ENCODE peak calls at places on chromosome 7, in six cellular contexts. O is HFFc6, Q is heart left ventricle, M is GM20000, Z is K562, J is H1. C is an unnamed sample.

GRCh38 chr7:75967055-75967454 is 27.3 kb downstream of the TMEM120A start:
- DNase-seq in O (no peak), Q (no peak), M (no peak), Z (no peak), J (no peak), C (no peak)

GRCh38 chr7:127525866-127526456 is 59.4 kb downstream of the GCC1 start:
- DNase-seq in O (no peak), Q (no peak), M (no peak), Z (no peak), J (no peak), C (no peak)

GRCh38 chr7:37901236-37901827 is 15.3 kb downstream of the SFRP4 start:
- DNase-seq in O (no peak), Q (no peak), M (peak; percentile 30), Z (peak; percentile 40), J (no peak), C (no peak)

GRCh38 chr7:83857691-83858090 is 208.8 kb upstream of the SEMA3E start:
- DNase-seq in O (no peak), Q (no peak), M (no peak), Z (no peak), J (no peak), C (no peak)

GRCh38 chr7:32119790-32120196 is 49.6 kb upstream of the PDE1C start:
- DNase-seq in O (no peak), Q (peak; percentile 10), M (no peak), Z (no peak), J (peak; percentile 43), C (no peak)

GRCh38 chr7:110407706-110408105 is 683.2 kb upstream of the LRRN3 start:
- DNase-seq in O (no peak), Q (no peak), M (no peak), Z (no peak), J (no peak), C (no peak)

GRCh38 chr7:135900186-135900585 is 77.0 kb downstream of the MTPN start:
- DNase-seq in O (no peak), Q (no peak), M (no peak), Z (no peak), J (no peak), C (no peak)

GRCh38 chr7:74027124-74027682 is 770 bp upstream of the ELN start:
- DNase-seq in O (no peak), Q (no peak), M (no peak), Z (no peak), J (no peak), C (no peak)

GRCh38 chr7:2979951-2980350 is 63.7 kb downstream of the CARD11 start:
- DNase-seq in O (no peak), Q (no peak), M (no peak), Z (no peak), J (no peak), C (no peak)

GRCh38 chr7:48643420-48644013 is 280.8 kb upstream of the CDC14C start:
- DNase-seq in O (no peak), Q (no peak), M (no peak), Z (no peak), J (no peak), C (no peak)

GRCh38 chr7:2012981-2013380 is 219.8 kb downstream of the MAD1L1 start:
- DNase-seq in O (peak; percentile 44), Q (peak; percentile 43), M (no peak), Z (no peak), J (no peak), C (no peak)

GRCh38 chr7:154928136-154929005 is 74.6 kb downstream of the PAXIP1 start:
- DNase-seq in O (peak; percentile 96), Q (no peak), M (peak; percentile 84), Z (peak; percentile 87), J (no peak), C (peak; percentile 54)

GRCh38 chr7:134905375-134905774 is 80.9 kb upstream of the AGBL3 start:
- DNase-seq in O (peak; percentile 85), Q (peak; percentile 67), M (no peak), Z (no peak), J (no peak), C (no peak)

GRCh38 chr7:134618756-134619530 is 27.7 kb upstream of the BPGM start:
- DNase-seq in O (peak; percentile 82), Q (no peak), M (no peak), Z (no peak), J (no peak), C (no peak)

GRCh38 chr7:115297651-115298050 is 375.8 kb downstream of the MDFIC start:
- DNase-seq in O (peak; percentile 43), Q (no peak), M (no peak), Z (no peak), J (no peak), C (no peak)

GRCh38 chr7:155258233-155258575 is 39.5 kb upstream of the INSIG1 start:
- DNase-seq in O (peak; percentile 82), Q (peak; percentile 37), M (no peak), Z (no peak), J (no peak), C (no peak)

GRCh38 chr7:50397320-50397970 is 52.7 kb downstream of the FIGNL1 start:
- DNase-seq in O (no peak), Q (no peak), M (peak; percentile 68), Z (no peak), J (no peak), C (no peak)

GRCh38 chr7:35253182-35253679 is 669 bp downstream of the TBX20 start:
- DNase-seq in O (no peak), Q (no peak), M (no peak), Z (no peak), J (no peak), C (no peak)

GRCh38 chr7:112646787-112647186 is 143.4 kb downstream of the TMEM168 start:
- DNase-seq in O (no peak), Q (no peak), M (no peak), Z (no peak), J (peak; percentile 51), C (no peak)

GRCh38 chr7:73715648-73716317 is 3.7 kb downstream of the STX1A start:
- DNase-seq in O (peak; percentile 98), Q (no peak), M (no peak), Z (peak; percentile 89), J (no peak), C (no peak)

GRCh38 chr7:38107486-38107893 is 70.6 kb upstream of the STARD3NL start:
- DNase-seq in O (peak; percentile 27), Q (peak; percentile 28), M (peak; percentile 63), Z (peak; percentile 68), J (peak; percentile 88), C (peak; percentile 64)

GRCh38 chr7:158949359-158949758 is 93.0 kb downstream of the DYNC2I1 start:
- DNase-seq in O (no peak), Q (no peak), M (no peak), Z (no peak), J (no peak), C (no peak)

GRCh38 chr7:138934861-138935260 is 46.3 kb downstream of the KIAA1549 start:
- DNase-seq in O (peak; percentile 85), Q (no peak), M (no peak), Z (no peak), J (no peak), C (no peak)

GRCh38 chr7:13262929-13263530 is 575.6 kb downstream of the ARL4A start:
- DNase-seq in O (peak; percentile 55), Q (no peak), M (peak; percentile 5), Z (peak; percentile 13), J (no peak), C (no peak)

GRCh38 chr7:69663911-69664310 is 65.6 kb downstream of the AUTS2 start:
- DNase-seq in O (no peak), Q (no peak), M (no peak), Z (no peak), J (no peak), C (no peak)

GRCh38 chr7:21580073-21580521 is 37.3 kb downstream of the DNAH11 start:
- DNase-seq in O (peak; percentile 66), Q (no peak), M (peak; percentile 11), Z (no peak), J (no peak), C (no peak)

GRCh38 chr7:98215561-98216495 is 4.6 kb downstream of the BHLHA15 start:
- DNase-seq in O (no peak), Q (no peak), M (peak; percentile 26), Z (no peak), J (no peak), C (no peak)

GRCh38 chr7:374706-375490 is 84.9 kb downstream of the FOXL3 start:
- DNase-seq in O (no peak), Q (no peak), M (no peak), Z (no peak), J (no peak), C (peak; percentile 10)
- TF ChIP-seq CTCF in O (no peak), Q (no peak), M (no peak), Z (no peak), J (no peak), C (no peak)

GRCh38 chr7:7970620-7971307 is 2.2 kb downstream of the GLCCI1 start:
- DNase-seq in O (peak; percentile 41), Q (no peak), M (no peak), Z (no peak), J (no peak), C (no peak)

GRCh38 chr7:7967909-7968543 is 570 bp upstream of the GLCCI1 start:
- DNase-seq in O (no peak), Q (no peak), M (no peak), Z (no peak), J (no peak), C (no peak)

GRCh38 chr7:7970113-7970619 is 1.6 kb downstream of the GLCCI1 start:
- DNase-seq in O (no peak), Q (no peak), M (no peak), Z (no peak), J (no peak), C (no peak)

GRCh38 chr7:7968544-7969305 is at the start of gene GLCCI1:
- DNase-seq in O (peak; percentile 97), Q (peak; percentile 97), M (peak; percentile 96), Z (peak; percentile 95), J (peak; percentile 96), C (peak; percentile 95)

GRCh38 chr7:7969306-7970112 is 913 bp downstream of the GLCCI1 start:
- DNase-seq in O (peak; percentile 28), Q (peak; percentile 26), M (peak; percentile 46), Z (no peak), J (peak; percentile 66), C (peak; percentile 48)
- TF ChIP-seq CTCF in O (no peak), Q (no peak), M (no peak), Z (peak; percentile 11), J (no peak), C (no peak)

GRCh38 chr7:17497136-17497535 is 198.7 kb downstream of the AHR start:
- DNase-seq in O (no peak), Q (no peak), M (no peak), Z (no peak), J (no peak), C (no peak)
- TF ChIP-seq CTCF in O (no peak), Q (no peak), M (no peak), Z (no peak), J (no peak), C (no peak)

GRCh38 chr7:151057737-151057988 is at the start of gene CDK5:
- DNase-seq in O (no peak), Q (no peak), M (no peak), Z (no peak), J (no peak), C (no peak)

GRCh38 chr7:151057989-151058765 is 480 bp upstream of the CDK5 start:
- DNase-seq in O (peak; percentile 99), Q (peak; percentile 99), M (peak; percentile 99), Z (peak; percentile 96), J (peak; percentile 98), C (peak; percentile 91)

GRCh38 chr7:151058766-151059361 is 525 bp upstream of the SLC4A2 start:
- DNase-seq in O (no peak), Q (no peak), M (peak; percentile 60), Z (no peak), J (peak; percentile 62), C (no peak)

GRCh38 chr7:151057038-151057736 is 510 bp downstream of the CDK5 start:
- DNase-seq in O (no peak), Q (no peak), M (no peak), Z (peak; percentile 14), J (no peak), C (no peak)

GRCh38 chr7:151056286-151057037 is 1.2 kb downstream of the CDK5 start:
- DNase-seq in O (no peak), Q (no peak), M (no peak), Z (peak; percentile 71), J (no peak), C (no peak)
- TF ChIP-seq CTCF in O (no peak), Q (no peak), M (no peak), Z (peak; percentile 59), J (no peak), C (no peak)